ENCODE peak calls at places on chromosomes 1 and 21, in five cellular contexts. W is fibroblast of the aortic adventitia, Z is esophagus squamous epithelium, F is A549, K is AG10803. M is an unnamed sample.

GRCh38 chr1:31371560-31371959 is 1.3 kb downstream of the FABP3 start:
- DNase-seq in W (no peak), K (no peak), F (no peak), Z (no peak), M (no peak)

GRCh38 chr1:151476083-151476482 is 16.8 kb upstream of the POGZ start:
- DNase-seq in Z (no peak), K (peak; percentile 37), W (no peak), F (no peak), M (no peak)

GRCh38 chr1:229370601-229371021 is 27.8 kb upstream of the CCSAP start:
- DNase-seq in W (no peak), F (no peak), K (no peak), Z (no peak), M (no peak)

GRCh38 chr1:194268839-194269238 is 1082.4 kb upstream of the B3GALT2 start:
- DNase-seq in K (no peak), Z (no peak), F (no peak), W (no peak), M (no peak)

GRCh38 chr1:39818482-39818881 is 29.8 kb upstream of the BMP8B start:
- DNase-seq in Z (no peak), F (no peak), W (no peak), K (no peak), M (no peak)

GRCh38 chr1:229204863-229205777 is 65.8 kb upstream of the RAB4A start:
- DNase-seq in K (peak; percentile 94), F (no peak), Z (no peak), W (peak; percentile 98), M (no peak)

GRCh38 chr1:244096691-244097090 is 45.6 kb downstream of the ZBTB18 start:
- DNase-seq in Z (no peak), F (no peak), K (no peak), W (no peak), M (no peak)

GRCh38 chr21:25862112-25862511 is 127.3 kb downstream of the GABPA start:
- DNase-seq in Z (no peak), K (no peak), F (no peak), W (no peak), M (no peak)

DNA sequence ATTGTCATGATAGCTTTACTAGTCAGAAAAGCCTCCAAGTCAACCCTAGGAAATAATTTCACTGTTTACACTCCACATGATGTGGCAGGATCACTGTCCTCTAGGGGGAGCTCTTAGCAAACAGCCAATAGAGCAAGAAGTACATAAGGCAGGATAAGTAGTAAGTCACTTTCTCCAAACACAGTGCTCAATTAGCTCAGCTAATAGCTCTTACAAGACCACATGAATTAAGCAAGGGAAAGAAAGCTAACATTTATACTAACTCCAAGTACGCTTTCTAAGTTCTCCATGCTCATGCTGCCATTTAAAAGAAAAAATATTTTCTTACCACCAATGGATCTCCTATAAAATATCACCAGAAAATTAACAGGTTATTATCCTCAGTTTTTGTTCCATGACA is 66.9 kb upstream of the LRIF1 start:
- DNase-seq in K (peak; percentile 69), Z (no peak), W (peak; percentile 69), F (peak; percentile 2), M (peak; percentile 50)
- TF ChIP-seq CTCF in K (peak; percentile 94), Z (peak; percentile 64), W (peak; percentile 91), F (peak; percentile 56), M (peak; percentile 87)

GRCh38 chr21:38494688-38495087 is 3.6 kb downstream of the ERG start:
- DNase-seq in Z (no peak), W (no peak), F (no peak), K (no peak), M (no peak)
- TF ChIP-seq CTCF in Z (no peak), W (no peak), F (no peak), K (no peak), M (no peak)

GRCh38 chr1:159892944-159893343 is 7.0 kb downstream of the CFAP45 start:
- DNase-seq in W (no peak), Z (no peak), K (no peak), F (no peak), M (no peak)
- TF ChIP-seq CTCF in W (no peak), Z (no peak), K (no peak), F (peak; percentile 40), M (peak; percentile 28)

GRCh38 chr1:66760506-66760905 is 8.2 kb downstream of the DYNLT5 start:
- DNase-seq in F (no peak), K (no peak), Z (no peak), W (no peak), M (no peak)

GRCh38 chr1:66764994-66765578 is 12.8 kb downstream of the DYNLT5 start:
- DNase-seq in Z (no peak), F (peak; percentile 14), W (peak; percentile 75), K (peak; percentile 65), M (peak; percentile 39)

GRCh38 chr1:66757740-66758139 is 5.5 kb downstream of the DYNLT5 start:
- DNase-seq in Z (no peak), W (no peak), F (no peak), K (no peak), M (no peak)

GRCh38 chr1:66758247-66758755 is 6.0 kb downstream of the DYNLT5 start:
- DNase-seq in Z (no peak), W (no peak), F (no peak), K (peak; percentile 17), M (peak; percentile 56)

DNA sequence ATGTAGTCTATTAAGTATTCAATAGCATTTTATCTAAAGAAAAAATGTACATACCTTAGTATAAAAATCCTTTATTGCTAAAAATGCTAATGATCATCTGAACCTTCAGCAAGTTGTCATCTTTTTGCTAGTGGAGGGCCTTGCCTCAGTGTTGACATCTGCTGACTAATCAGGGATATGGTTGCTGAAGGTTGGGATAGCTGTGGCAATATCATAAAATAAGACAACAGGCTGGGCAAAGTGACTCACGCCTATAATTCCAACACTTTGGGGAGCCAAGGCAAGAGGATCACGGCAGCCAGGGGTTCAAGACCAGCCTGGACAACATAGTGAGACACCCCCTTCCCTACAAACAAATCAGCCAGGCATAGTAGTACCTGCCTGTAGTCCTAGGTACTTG is 9.0 kb downstream of the DYNLT5 start:
- DNase-seq in Z (no peak), F (no peak), K (peak; percentile 70), W (peak; percentile 25), M (no peak)
- TF ChIP-seq CTCF in Z (no peak), F (no peak), K (peak; percentile 40), W (peak; percentile 8), M (no peak)